ENCODE peak calls at places on chromosome 4, in ten cellular contexts. L is activated T-cell treated with anti-CD3 and anti-CD28 coated beads for 24 hours, A is KBM-7, X is kidney glomerular epithelial cell, D is fibroblast of gingiva, H is neural progenitor cell, K is NCI-H1694, S is HuH-7.5, O is NCI-H2081, B is IMR-90. M is an unnamed sample.

GRCh38 chr4:147511005-147511660 is 30.2 kb downstream of the EDNRA start:
- DNase-seq in L (no peak), A (no peak), X (no peak), D (peak), H (no peak), K (no peak), S (no peak), O (no peak), B (no peak), M (no peak)

GRCh38 chr4:180828455-180829018 is 1414.7 kb upstream of the TENM3 start:
- DNase-seq in L (no peak), A (peak), X (peak), D (peak), H (peak), K (peak), S (no peak), O (peak), B (peak), M (peak)

GRCh38 chr4:161767116-161767515 is 396.7 kb downstream of the FSTL5 start:
- DNase-seq in L (no peak), A (no peak), X (no peak), D (peak), H (no peak), K (no peak), S (no peak), O (no peak), B (peak), M (no peak)

GRCh38 chr4:187236491-187236890 is 512.8 kb upstream of the FAT1 start:
- DNase-seq in L (no peak), A (no peak), X (peak), D (peak), H (no peak), K (no peak), S (no peak), O (no peak), B (peak), M (no peak)

GRCh38 chr4:67699603-67700002 is 1.4 kb downstream of the UBA6 start:
- DNase-seq in L (no peak), A (no peak), X (no peak), D (no peak), H (no peak), K (no peak), S (no peak), O (no peak), B (no peak), M (no peak)

GRCh38 chr4:141541851-141542250 is 94.5 kb upstream of the IL15 start:
- DNase-seq in L (no peak), A (no peak), X (no peak), D (peak), H (no peak), K (no peak), S (no peak), O (no peak), B (peak), M (no peak)

GRCh38 chr4:152981842-152982241 is 45.7 kb downstream of the FHDC1 start:
- DNase-seq in L (no peak), A (no peak), X (peak), D (no peak), H (no peak), K (no peak), S (no peak), O (no peak), B (no peak), M (no peak)

GRCh38 chr4:142718981-142719380 is 127.1 kb downstream of the INPP4B start:
- DNase-seq in L (no peak), A (no peak), X (no peak), D (no peak), H (no peak), K (no peak), S (no peak), O (no peak), B (no peak), M (no peak)

GRCh38 chr4:123299212-123299651 is 97.4 kb upstream of the SPRY1 start:
- DNase-seq in L (no peak), A (no peak), X (peak), D (peak), H (no peak), K (no peak), S (no peak), O (no peak), B (peak), M (no peak)

GRCh38 chr4:86934147-86934771 is 552 bp upstream of the AFF1 start:
- DNase-seq in L (no peak), A (no peak), X (no peak), D (no peak), H (peak), K (no peak), S (no peak), O (no peak), B (no peak), M (peak)

GRCh38 chr4:122830392-122831095 is 3.9 kb downstream of the FGF2 start:
- DNase-seq in L (no peak), A (no peak), X (no peak), D (peak), H (no peak), K (no peak), S (no peak), O (no peak), B (no peak), M (no peak)

GRCh38 chr4:93182722-93183121 is 645.8 kb upstream of the ATOH1 start:
- DNase-seq in L (no peak), A (no peak), X (no peak), D (no peak), H (no peak), K (no peak), S (no peak), O (no peak), B (no peak), M (no peak)

GRCh38 chr4:150049682-150050081 is 28.6 kb upstream of the DCLK2 start:
- DNase-seq in L (no peak), A (no peak), X (no peak), D (no peak), H (no peak), K (no peak), S (no peak), O (no peak), B (no peak), M (no peak)

GRCh38 chr4:54016504-54016903 is 47.9 kb downstream of the CHIC2 start:
- DNase-seq in L (no peak), A (no peak), X (no peak), D (no peak), H (no peak), K (no peak), S (no peak), O (peak), B (no peak), M (peak)

GRCh38 chr4:73704314-73705055 is 35.9 kb upstream of the CXCL8 start:
- DNase-seq in L (no peak), A (peak), X (peak), D (peak), H (no peak), K (peak), S (no peak), O (no peak), B (peak), M (no peak)

GRCh38 chr4:48943387-48943786 is 36.8 kb upstream of the OCIAD2 start:
- DNase-seq in L (no peak), A (peak), X (no peak), D (no peak), H (no peak), K (no peak), S (no peak), O (peak), B (no peak), M (no peak)

GRCh38 chr4:169208516-169208915 is 62.2 kb downstream of the SH3RF1 start:
- DNase-seq in L (no peak), A (no peak), X (no peak), D (no peak), H (peak), K (no peak), S (no peak), O (no peak), B (peak), M (no peak)